ENCODE peak calls at places on chromosomes 1 and 21, in ten cellular contexts. E is prostate gland, U is PC-3, O is adrenal gland, J is cardiac muscle cell, S is SK-N-SH, X is breast epithelium, Y is GM23338, D is tibial artery, I is pancreas. G is an unnamed sample. For H3K4me1, the result is how much of the 10 kb centered on the place peaks cover.

GRCh38 chr1:74392848-74393247 is 119.6 kb downstream of the LRRC53 start:
- DNase-seq in E (no peak), U (no peak), O (no peak), J (peak), S (peak), X (no peak), Y (no peak), D (no peak), I (no peak), G (no peak)

GRCh38 chr1:163162281-163162937 is 40.3 kb downstream of the RGS5 start:
- DNase-seq in E (no peak), U (no peak), O (no peak), J (no peak), S (no peak), X (no peak), Y (no peak), D (no peak), I (no peak), G (no peak)

GRCh38 chr21:16082038-16082816 is 352.4 kb downstream of the USP25 start:
- DNase-seq in E (no peak), U (peak), O (no peak), J (peak), S (no peak), X (no peak), Y (peak), D (no peak), I (no peak), G (no peak)

GRCh38 chr1:23964790-23965740 is 5.4 kb downstream of the PNRC2 start:
- DNase-seq in E (no peak), U (no peak), O (no peak), J (no peak), S (no peak), X (no peak), Y (no peak), D (no peak), I (no peak), G (no peak)

GRCh38 chr1:231046730-231047395 is 6.8 kb upstream of the FAM89A start:
- DNase-seq in E (no peak), U (no peak), O (no peak), J (no peak), S (no peak), X (no peak), Y (no peak), D (no peak), I (no peak), G (no peak)

GRCh38 chr1:234543442-234544093 is 64.6 kb upstream of the TARBP1 start:
- DNase-seq in E (no peak), U (no peak), O (no peak), J (peak), S (peak), X (peak), Y (no peak), D (no peak), I (no peak), G (no peak)

GRCh38 chr1:209383422-209383821 is 200.1 kb upstream of the CAMK1G start:
- DNase-seq in E (peak), U (peak), O (no peak), J (no peak), S (no peak), X (no peak), Y (no peak), D (no peak), I (no peak), G (no peak)

GRCh38 chr21:25925936-25926335 is 191.2 kb downstream of the GABPA start:
- DNase-seq in E (no peak), U (peak), O (peak), J (no peak), S (no peak), X (no peak), Y (no peak), D (no peak), I (no peak), G (no peak)

GRCh38 chr1:68317543-68317942 is 85.2 kb upstream of the WLS start:
- DNase-seq in E (no peak), U (no peak), O (no peak), J (no peak), S (no peak), X (no peak), Y (no peak), D (no peak), I (no peak), G (no peak)

GRCh38 chr1:63148825-63149645 is 173.3 kb upstream of the FOXD3 start:
- DNase-seq in E (no peak), U (peak), O (peak), J (peak), S (peak), X (no peak), Y (peak), D (no peak), I (no peak), G (peak)

GRCh38 chr1:101219919-101220695 is 16.7 kb upstream of the S1PR1 start:
- DNase-seq in E (no peak), U (no peak), O (no peak), J (no peak), S (no peak), X (no peak), Y (no peak), D (no peak), I (peak), G (no peak)

GRCh38 chr1:29482991-29483390 is 246.7 kb downstream of the PTPRU start:
- DNase-seq in E (no peak), U (no peak), O (no peak), J (no peak), S (no peak), X (no peak), Y (no peak), D (no peak), I (no peak), G (no peak)

GRCh38 chr1:43653339-43653738 is 3.4 kb downstream of the KDM4A start:
- DNase-seq in E (no peak), U (peak), O (no peak), J (no peak), S (no peak), X (no peak), Y (peak), D (no peak), I (no peak), G (no peak)

GRCh38 chr1:152888126-152888525 is 10.0 kb downstream of the SMCP start:
- DNase-seq in E (no peak), U (peak), O (no peak), J (no peak), S (no peak), X (no peak), Y (no peak), D (no peak), I (no peak), G (no peak)

GRCh38 chr1:115496904-115497527 is 144.8 kb upstream of the VANGL1 start:
- DNase-seq in E (no peak), U (peak), O (no peak), J (no peak), S (no peak), X (no peak), Y (no peak), D (no peak), I (no peak), G (peak)

GRCh38 chr1:115365738-115366137 is 27.7 kb upstream of the NGF start:
- DNase-seq in E (no peak), U (no peak), O (no peak), J (no peak), S (no peak), X (no peak), Y (no peak), D (no peak), I (no peak), G (no peak)

GRCh38 chr1:53047737-53048344 is 14.2 kb upstream of the PODN start:
- DNase-seq in E (no peak), U (peak), O (no peak), J (peak), S (no peak), X (no peak), Y (no peak), D (no peak), I (no peak), G (no peak)

GRCh38 chr1:42786097-42786496 is 1.3 kb downstream of the TMEM269 start:
- DNase-seq in E (no peak), U (no peak), O (no peak), J (no peak), S (no peak), X (no peak), Y (no peak), D (no peak), I (no peak), G (no peak)

GRCh38 chr1:236451796-236452373 is 57.8 kb downstream of the EDARADD start:
- DNase-seq in E (no peak), U (peak), O (no peak), J (peak), S (peak), X (no peak), Y (peak), D (no peak), I (peak), G (peak)

GRCh38 chr1:183757061-183757460 is 47.9 kb upstream of the RGL1 start:
- DNase-seq in E (no peak), U (peak), O (no peak), J (no peak), S (no peak), X (no peak), Y (no peak), D (no peak), I (no peak), G (no peak)

GRCh38 chr1:229203030-229203751 is 67.7 kb upstream of the RAB4A start:
- DNase-seq in E (no peak), U (peak), O (no peak), J (peak), S (peak), X (no peak), Y (peak), D (no peak), I (no peak), G (no peak)

GRCh38 chr1:23577056-23577985 is 18.0 kb upstream of the ID3 start:
- DNase-seq in E (no peak), U (peak), O (no peak), J (peak), S (no peak), X (no peak), Y (no peak), D (peak), I (no peak), G (peak)

GRCh38 chr1:147539122-147539575 is 2.2 kb upstream of the BCL9 start:
- DNase-seq in E (no peak), U (peak), O (peak), J (peak), S (no peak), X (no peak), Y (no peak), D (peak), I (no peak), G (peak)

GRCh38 chr1:230094746-230095145 is 27.7 kb downstream of the GALNT2 start:
- DNase-seq in E (no peak), U (no peak), O (no peak), J (no peak), S (no peak), X (no peak), Y (no peak), D (no peak), I (no peak), G (no peak)

GRCh38 chr1:157496121-157496526 is 56.2 kb downstream of the FCRL5 start:
- DNase-seq in E (no peak), U (peak), O (peak), J (peak), S (peak), X (no peak), Y (peak), D (peak), I (no peak), G (peak)

GRCh38 chr1:225981714-225982113 is 17.4 kb downstream of the SDE2 start:
- DNase-seq in E (no peak), U (no peak), O (no peak), J (no peak), S (no peak), X (no peak), Y (no peak), D (no peak), I (no peak), G (no peak)

GRCh38 chr1:213104604-213105003 is 53.6 kb downstream of the RPS6KC1 start:
- DNase-seq in E (no peak), U (no peak), O (no peak), J (no peak), S (no peak), X (no peak), Y (no peak), D (no peak), I (no peak), G (no peak)

GRCh38 chr1:173042806-173043205 is 7.9 kb downstream of the TNFSF18 start:
- DNase-seq in E (no peak), U (peak), O (no peak), J (no peak), S (no peak), X (no peak), Y (peak), D (no peak), I (no peak), G (no peak)

GRCh38 chr1:182603646-182604127 is 502 bp downstream of the RGS16 start:
- DNase-seq in E (no peak), U (no peak), O (no peak), J (peak), S (peak), X (no peak), Y (peak), D (no peak), I (no peak), G (peak)

GRCh38 chr1:208089971-208090755 is 154.0 kb downstream of the PLXNA2 start:
- DNase-seq in E (no peak), U (no peak), O (no peak), J (peak), S (peak), X (no peak), Y (no peak), D (peak), I (no peak), G (peak)

GRCh38 chr21:16046625-16047340 is 317.0 kb downstream of the USP25 start:
- DNase-seq in E (no peak), U (peak), O (no peak), J (no peak), S (no peak), X (no peak), Y (no peak), D (no peak), I (no peak), G (no peak)

GRCh38 chr1:180353930-180354329 is 123.9 kb downstream of the LHX4 start:
- DNase-seq in E (no peak), U (no peak), O (no peak), J (no peak), S (peak), X (no peak), Y (peak), D (no peak), I (no peak), G (no peak)

DNA sequence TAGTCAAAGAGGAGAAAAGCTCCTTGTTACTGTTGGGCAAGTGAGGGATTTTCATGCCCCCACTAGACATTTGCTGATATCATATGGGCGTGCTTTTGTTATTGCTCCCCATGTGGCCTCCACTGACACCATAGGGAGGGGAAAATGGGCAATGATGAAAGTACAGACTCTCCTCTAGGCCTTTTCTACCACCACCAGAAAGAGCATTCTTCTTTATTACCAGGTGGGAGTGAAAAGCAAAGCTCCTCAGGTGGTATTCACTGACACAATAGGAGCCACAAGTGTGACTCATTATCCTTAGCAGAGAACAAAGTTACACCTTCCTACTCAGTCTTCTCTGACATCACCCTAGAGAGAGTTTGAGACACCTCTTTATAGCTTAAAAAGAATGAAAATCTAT is 667.1 kb downstream of the LTN1 start:
- DNase-seq in E (no peak), U (peak), O (no peak), J (no peak), S (no peak), X (no peak), Y (peak), D (no peak), I (no peak), G (no peak)
- H3K27ac ChIP-seq in E (no peak), U (no peak), O (no peak), J (no peak), S (no peak), X (no peak), Y (peak), D (no peak), I (no peak), G (no peak)

DNA sequence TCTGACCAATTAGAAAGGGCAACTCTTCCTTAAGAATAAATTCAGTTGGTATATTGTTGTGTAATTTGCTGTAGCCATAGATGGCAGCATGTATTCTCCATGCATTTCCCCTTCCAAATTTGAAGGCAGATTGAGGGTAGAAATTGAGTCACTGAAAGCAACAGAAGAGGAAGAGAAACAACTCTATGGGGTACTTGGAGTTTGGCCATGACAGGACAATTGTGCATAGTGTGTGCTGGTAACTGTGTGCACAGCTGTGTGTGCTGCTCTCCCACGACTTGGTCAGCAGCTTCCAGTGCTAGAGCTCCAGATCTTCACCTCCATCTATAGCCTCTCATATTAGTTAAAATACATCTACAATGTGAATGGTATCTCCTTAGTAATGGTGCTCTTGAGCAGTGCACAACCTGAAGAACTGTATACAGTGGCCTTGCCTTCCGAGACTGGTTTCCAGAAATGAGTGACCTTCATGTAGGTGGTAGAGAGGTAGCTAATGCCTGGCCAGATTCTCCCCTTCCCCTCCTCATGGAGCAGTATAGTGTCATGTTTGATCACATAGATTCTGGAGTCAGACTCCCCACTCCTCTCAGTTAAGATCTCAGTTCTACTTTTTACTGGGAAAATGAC is 882 bp upstream of the FCAMR start:
- DNase-seq in E (no peak), U (no peak), O (no peak), J (no peak), S (no peak), X (no peak), Y (no peak), D (no peak), I (no peak), G (no peak)
- H3K4me1 ChIP-seq in E (under half), U (under half), O (under half), J (under half), S (under half), X (under half), Y (under half), D (under half), I (under half), G (under half)

GRCh38 chr21:29365636-29366305 is 67.0 kb downstream of the BACH1 start:
- DNase-seq in E (no peak), U (no peak), O (no peak), J (no peak), S (no peak), X (no peak), Y (no peak), D (no peak), I (no peak), G (no peak)

GRCh38 chr21:29366532-29366931 is 67.8 kb downstream of the BACH1 start:
- DNase-seq in E (no peak), U (no peak), O (no peak), J (no peak), S (no peak), X (no peak), Y (no peak), D (no peak), I (no peak), G (no peak)

GRCh38 chr21:29359718-29360117 is 61.0 kb downstream of the BACH1 start:
- DNase-seq in E (no peak), U (peak), O (no peak), J (no peak), S (no peak), X (no peak), Y (no peak), D (no peak), I (no peak), G (no peak)

GRCh38 chr21:29362758-29363157 is 64.0 kb downstream of the BACH1 start:
- DNase-seq in E (no peak), U (no peak), O (no peak), J (no peak), S (no peak), X (no peak), Y (no peak), D (no peak), I (no peak), G (no peak)

GRCh38 chr21:29360799-29361765 is 62.4 kb downstream of the BACH1 start:
- DNase-seq in E (no peak), U (peak), O (no peak), J (no peak), S (no peak), X (no peak), Y (peak), D (no peak), I (no peak), G (no peak)
- TF ChIP-seq CTCF in E (no peak), U (peak), O (peak), J (no peak), S (no peak), X (no peak), Y (peak), D (no peak), I (no peak), G (no peak)

DNA sequence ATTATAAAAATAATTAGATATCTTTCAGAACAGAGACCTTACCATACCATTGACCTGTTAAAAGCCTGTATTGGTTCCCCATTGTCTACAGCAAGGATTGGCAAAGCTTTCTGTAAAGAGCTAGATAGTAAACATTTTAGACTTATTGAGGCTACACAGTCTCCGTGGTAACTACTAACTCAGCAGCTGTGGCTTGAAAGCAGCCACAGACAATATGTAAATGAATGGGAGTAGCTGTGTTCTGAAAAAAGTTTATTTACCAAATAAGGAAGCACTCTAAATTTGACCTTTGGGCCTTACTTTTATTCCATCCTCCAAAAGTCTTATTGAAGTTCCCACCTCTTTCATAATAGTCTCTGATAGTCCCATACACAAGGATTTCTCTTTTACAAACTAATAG is 39.7 kb downstream of the NUP210L start:
- DNase-seq in E (no peak), U (no peak), O (no peak), J (no peak), S (no peak), X (no peak), Y (peak), D (no peak), I (no peak), G (no peak)
- H3K27ac ChIP-seq in E (no peak), U (no peak), O (no peak), J (no peak), S (no peak), X (no peak), Y (no peak), D (no peak), I (no peak), G (no peak)

GRCh38 chr1:89912073-89912472 is 82.8 kb upstream of the ZNF326 start:
- DNase-seq in E (no peak), U (no peak), O (no peak), J (no peak), S (no peak), X (no peak), Y (peak), D (no peak), I (no peak), G (no peak)

GRCh38 chr1:89908993-89909436 is 85.9 kb upstream of the ZNF326 start:
- DNase-seq in E (no peak), U (peak), O (no peak), J (no peak), S (peak), X (no peak), Y (no peak), D (no peak), I (no peak), G (no peak)

GRCh38 chr1:89910268-89910667 is 84.6 kb upstream of the ZNF326 start:
- DNase-seq in E (no peak), U (no peak), O (no peak), J (no peak), S (no peak), X (no peak), Y (no peak), D (no peak), I (no peak), G (no peak)

GRCh38 chr1:89911186-89911976 is 83.5 kb upstream of the ZNF326 start:
- DNase-seq in E (no peak), U (no peak), O (no peak), J (peak), S (no peak), X (no peak), Y (peak), D (no peak), I (no peak), G (no peak)

DNA sequence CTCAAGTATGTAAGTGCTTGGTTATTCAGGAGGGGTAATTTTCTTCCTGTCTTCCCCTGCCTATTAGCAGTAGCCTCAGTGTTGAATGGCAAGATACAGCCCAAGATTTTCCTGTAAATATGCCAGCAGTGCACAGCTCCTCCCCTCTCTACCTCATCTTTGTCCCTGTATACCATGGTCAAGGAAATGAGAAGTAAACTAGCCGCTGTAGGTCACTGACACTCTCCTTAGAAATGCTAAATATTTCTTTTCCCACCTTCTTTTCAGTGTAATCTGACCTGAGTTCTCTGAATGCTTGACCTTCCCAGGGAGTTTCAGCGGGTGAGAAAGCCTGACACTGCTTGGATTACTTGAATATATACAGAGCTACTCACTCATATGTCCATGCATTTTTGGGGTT is 84.1 kb upstream of the ZNF326 start:
- DNase-seq in E (no peak), U (peak), O (no peak), J (peak), S (no peak), X (no peak), Y (peak), D (no peak), I (no peak), G (no peak)
- H3K4me1 ChIP-seq in E (under half), U (under half), O (under half), J (under half), S (under half), X (under half), Y (half or more), D (under half), I (under half), G (under half)